ENCODE peak calls at places on chromosomes 4 and X, in ten cellular contexts. One of them, this sample, is unnamed. For H3K9me3, the result is how much of the 10 kb centered on the place peaks cover.

GRCh38 chrX:2385224-2385623 is 115.6 kb downstream of the DHRSX start:
- DNase-seq in A673: no peak
- DNase-seq in left ventricle myocardium inferior: no peak
- DNase-seq in neural progenitor cell: no peak
- DNase-seq in K562: no peak
- DNase-seq in SJSA1: peak
- DNase-seq in CD4-positive, alpha-beta T cell: no peak
- DNase-seq in CD8-positive, alpha-beta memory T cell: no peak
- DNase-seq in OCI-LY7: no peak
- DNase-seq in endodermal cell: no peak
- DNase-seq in this sample: peak

GRCh38 chrX:2550288-2551020 is 49.7 kb upstream of the DHRSX start:
- DNase-seq in OCI-LY7: no peak
- DNase-seq in A673: no peak
- DNase-seq in CD4-positive, alpha-beta T cell: no peak
- DNase-seq in CD8-positive, alpha-beta memory T cell: no peak
- DNase-seq in SJSA1: no peak
- DNase-seq in endodermal cell: no peak
- DNase-seq in neural progenitor cell: no peak
- DNase-seq in left ventricle myocardium inferior: no peak
- DNase-seq in K562: no peak
- DNase-seq in this sample: no peak

GRCh38 chr4:2570551-2571222 is 34.2 kb downstream of the FAM193A start:
- DNase-seq in left ventricle myocardium inferior: peak
- DNase-seq in K562: no peak
- DNase-seq in OCI-LY7: no peak
- DNase-seq in SJSA1: no peak
- DNase-seq in neural progenitor cell: no peak
- DNase-seq in CD8-positive, alpha-beta memory T cell: peak
- DNase-seq in endodermal cell: no peak
- DNase-seq in A673: no peak
- DNase-seq in CD4-positive, alpha-beta T cell: peak
- DNase-seq in this sample: no peak

GRCh38 chrX:104351173-104351769 is 96.5 kb upstream of the ESX1 start:
- DNase-seq in endodermal cell: no peak
- DNase-seq in neural progenitor cell: no peak
- DNase-seq in A673: peak
- DNase-seq in K562: no peak
- DNase-seq in CD8-positive, alpha-beta memory T cell: no peak
- DNase-seq in OCI-LY7: no peak
- DNase-seq in SJSA1: no peak
- DNase-seq in CD4-positive, alpha-beta T cell: no peak
- DNase-seq in left ventricle myocardium inferior: no peak
- DNase-seq in this sample: no peak

GRCh38 chr4:130576218-130576617 is 1480.3 kb downstream of the C4orf33 start:
- DNase-seq in K562: no peak
- DNase-seq in SJSA1: no peak
- DNase-seq in OCI-LY7: no peak
- DNase-seq in A673: peak
- DNase-seq in CD8-positive, alpha-beta memory T cell: no peak
- DNase-seq in neural progenitor cell: peak
- DNase-seq in left ventricle myocardium inferior: no peak
- DNase-seq in CD4-positive, alpha-beta T cell: no peak
- DNase-seq in endodermal cell: no peak
- DNase-seq in this sample: no peak

GRCh38 chrX:126137899-126138298 is 28.2 kb downstream of the DCAF12L2 start:
- DNase-seq in CD8-positive, alpha-beta memory T cell: no peak
- DNase-seq in CD4-positive, alpha-beta T cell: no peak
- DNase-seq in K562: no peak
- DNase-seq in OCI-LY7: peak
- DNase-seq in endodermal cell: peak
- DNase-seq in SJSA1: no peak
- DNase-seq in left ventricle myocardium inferior: no peak
- DNase-seq in neural progenitor cell: peak
- DNase-seq in A673: peak
- DNase-seq in this sample: no peak

GRCh38 chr4:3671571-3672464 is 94.4 kb upstream of the ADRA2C start:
- DNase-seq in neural progenitor cell: no peak
- DNase-seq in OCI-LY7: no peak
- DNase-seq in CD8-positive, alpha-beta memory T cell: peak
- DNase-seq in SJSA1: peak
- DNase-seq in A673: no peak
- DNase-seq in CD4-positive, alpha-beta T cell: no peak
- DNase-seq in endodermal cell: no peak
- DNase-seq in K562: no peak
- DNase-seq in left ventricle myocardium inferior: no peak
- DNase-seq in this sample: no peak

GRCh38 chr4:184596617-184597185 is 52.5 kb downstream of the CASP3 start:
- DNase-seq in OCI-LY7: no peak
- DNase-seq in left ventricle myocardium inferior: no peak
- DNase-seq in endodermal cell: no peak
- DNase-seq in SJSA1: no peak
- DNase-seq in K562: peak
- DNase-seq in A673: no peak
- DNase-seq in CD8-positive, alpha-beta memory T cell: no peak
- DNase-seq in neural progenitor cell: no peak
- DNase-seq in CD4-positive, alpha-beta T cell: no peak
- DNase-seq in this sample: no peak

GRCh38 chr4:110188113-110188512 is 10.3 kb downstream of the ELOVL6 start:
- DNase-seq in SJSA1: no peak
- DNase-seq in CD8-positive, alpha-beta memory T cell: no peak
- DNase-seq in OCI-LY7: no peak
- DNase-seq in CD4-positive, alpha-beta T cell: no peak
- DNase-seq in neural progenitor cell: no peak
- DNase-seq in A673: no peak
- DNase-seq in left ventricle myocardium inferior: no peak
- DNase-seq in K562: no peak
- DNase-seq in endodermal cell: no peak
- DNase-seq in this sample: no peak

GRCh38 chrX:113412106-113412505 is 571.5 kb upstream of the AMOT start:
- DNase-seq in OCI-LY7: no peak
- DNase-seq in left ventricle myocardium inferior: no peak
- DNase-seq in CD8-positive, alpha-beta memory T cell: no peak
- DNase-seq in A673: no peak
- DNase-seq in K562: no peak
- DNase-seq in CD4-positive, alpha-beta T cell: no peak
- DNase-seq in neural progenitor cell: no peak
- DNase-seq in SJSA1: no peak
- DNase-seq in endodermal cell: no peak
- DNase-seq in this sample: no peak

GRCh38 chr4:83613994-83614393 is 78.1 kb downstream of the GPAT3 start:
- DNase-seq in CD4-positive, alpha-beta T cell: no peak
- DNase-seq in CD8-positive, alpha-beta memory T cell: no peak
- DNase-seq in A673: no peak
- DNase-seq in left ventricle myocardium inferior: no peak
- DNase-seq in SJSA1: no peak
- DNase-seq in neural progenitor cell: no peak
- DNase-seq in K562: no peak
- DNase-seq in OCI-LY7: no peak
- DNase-seq in endodermal cell: no peak
- DNase-seq in this sample: no peak

GRCh38 chr4:83618991-83619390 is 83.1 kb downstream of the GPAT3 start:
- DNase-seq in neural progenitor cell: no peak
- DNase-seq in K562: no peak
- DNase-seq in CD8-positive, alpha-beta memory T cell: no peak
- DNase-seq in OCI-LY7: no peak
- DNase-seq in SJSA1: peak
- DNase-seq in endodermal cell: no peak
- DNase-seq in CD4-positive, alpha-beta T cell: no peak
- DNase-seq in A673: no peak
- DNase-seq in left ventricle myocardium inferior: no peak
- DNase-seq in this sample: no peak

GRCh38 chr4:83618431-83618830 is 82.5 kb downstream of the GPAT3 start:
- DNase-seq in CD8-positive, alpha-beta memory T cell: no peak
- DNase-seq in A673: no peak
- DNase-seq in neural progenitor cell: no peak
- DNase-seq in CD4-positive, alpha-beta T cell: no peak
- DNase-seq in left ventricle myocardium inferior: peak
- DNase-seq in K562: peak
- DNase-seq in SJSA1: no peak
- DNase-seq in endodermal cell: no peak
- DNase-seq in OCI-LY7: no peak
- DNase-seq in this sample: peak

GRCh38 chr4:83616252-83616651 is 80.3 kb downstream of the GPAT3 start:
- DNase-seq in K562: no peak
- DNase-seq in neural progenitor cell: no peak
- DNase-seq in CD8-positive, alpha-beta memory T cell: no peak
- DNase-seq in A673: no peak
- DNase-seq in endodermal cell: no peak
- DNase-seq in left ventricle myocardium inferior: no peak
- DNase-seq in SJSA1: no peak
- DNase-seq in CD4-positive, alpha-beta T cell: no peak
- DNase-seq in OCI-LY7: no peak
- DNase-seq in this sample: no peak

GRCh38 chr4:83617371-83618021 is 81.6 kb downstream of the GPAT3 start:
- DNase-seq in CD4-positive, alpha-beta T cell: no peak
- DNase-seq in neural progenitor cell: no peak
- DNase-seq in endodermal cell: no peak
- DNase-seq in SJSA1: no peak
- DNase-seq in CD8-positive, alpha-beta memory T cell: no peak
- DNase-seq in A673: no peak
- DNase-seq in OCI-LY7: no peak
- DNase-seq in left ventricle myocardium inferior: no peak
- DNase-seq in K562: no peak
- DNase-seq in this sample: no peak
- H3K9me3 ChIP-seq in CD4-positive, alpha-beta T cell: under half
- H3K9me3 ChIP-seq in neural progenitor cell: under half
- H3K9me3 ChIP-seq in endodermal cell: under half
- H3K9me3 ChIP-seq in SJSA1: under half
- H3K9me3 ChIP-seq in CD8-positive, alpha-beta memory T cell: under half
- H3K9me3 ChIP-seq in A673: under half
- H3K9me3 ChIP-seq in OCI-LY7: under half
- H3K9me3 ChIP-seq in left ventricle myocardium inferior: under half
- H3K9me3 ChIP-seq in K562: under half
- H3K9me3 ChIP-seq in this sample: under half

DNA sequence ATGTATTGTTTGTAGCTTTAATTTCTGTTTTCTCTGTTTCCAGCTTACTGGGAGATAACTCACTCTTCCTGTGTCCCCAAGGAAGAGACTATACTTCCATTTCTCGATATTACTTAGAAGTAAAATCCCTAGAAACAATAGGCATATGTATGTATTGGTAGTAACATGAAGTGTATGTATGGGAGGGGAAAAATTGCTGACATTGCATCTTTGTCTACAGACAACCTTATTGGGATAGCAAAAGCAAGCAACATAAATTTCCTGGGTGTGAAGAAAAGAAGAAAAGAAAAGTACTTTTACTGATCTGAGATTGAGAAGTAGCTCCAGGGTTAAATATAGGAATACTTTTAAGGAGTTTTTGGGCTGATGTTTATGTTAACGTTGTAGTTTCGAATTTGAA is 15.4 kb downstream of the AP1AR start:
- DNase-seq in A673: no peak
- DNase-seq in left ventricle myocardium inferior: no peak
- DNase-seq in neural progenitor cell: no peak
- DNase-seq in CD8-positive, alpha-beta memory T cell: no peak
- DNase-seq in K562: no peak
- DNase-seq in SJSA1: no peak
- DNase-seq in CD4-positive, alpha-beta T cell: no peak
- DNase-seq in endodermal cell: no peak
- DNase-seq in OCI-LY7: no peak
- DNase-seq in this sample: no peak
- H3K9me3 ChIP-seq in A673: under half
- H3K9me3 ChIP-seq in left ventricle myocardium inferior: under half
- H3K9me3 ChIP-seq in neural progenitor cell: under half
- H3K9me3 ChIP-seq in CD8-positive, alpha-beta memory T cell: under half
- H3K9me3 ChIP-seq in K562: under half
- H3K9me3 ChIP-seq in SJSA1: under half
- H3K9me3 ChIP-seq in CD4-positive, alpha-beta T cell: under half
- H3K9me3 ChIP-seq in endodermal cell: under half
- H3K9me3 ChIP-seq in OCI-LY7: under half
- H3K9me3 ChIP-seq in this sample: under half

GRCh38 chrX:143757375-143757774 is 36.8 kb upstream of the SPANXN2 start:
- DNase-seq in K562: no peak
- DNase-seq in neural progenitor cell: peak
- DNase-seq in OCI-LY7: no peak
- DNase-seq in CD4-positive, alpha-beta T cell: no peak
- DNase-seq in endodermal cell: peak
- DNase-seq in A673: no peak
- DNase-seq in left ventricle myocardium inferior: no peak
- DNase-seq in SJSA1: no peak
- DNase-seq in CD8-positive, alpha-beta memory T cell: no peak
- DNase-seq in this sample: no peak

GRCh38 chrX:143754183-143754582 is 33.6 kb upstream of the SPANXN2 start:
- DNase-seq in SJSA1: no peak
- DNase-seq in K562: no peak
- DNase-seq in A673: no peak
- DNase-seq in CD8-positive, alpha-beta memory T cell: no peak
- DNase-seq in CD4-positive, alpha-beta T cell: no peak
- DNase-seq in neural progenitor cell: no peak
- DNase-seq in left ventricle myocardium inferior: no peak
- DNase-seq in OCI-LY7: no peak
- DNase-seq in endodermal cell: no peak
- DNase-seq in this sample: no peak

DNA sequence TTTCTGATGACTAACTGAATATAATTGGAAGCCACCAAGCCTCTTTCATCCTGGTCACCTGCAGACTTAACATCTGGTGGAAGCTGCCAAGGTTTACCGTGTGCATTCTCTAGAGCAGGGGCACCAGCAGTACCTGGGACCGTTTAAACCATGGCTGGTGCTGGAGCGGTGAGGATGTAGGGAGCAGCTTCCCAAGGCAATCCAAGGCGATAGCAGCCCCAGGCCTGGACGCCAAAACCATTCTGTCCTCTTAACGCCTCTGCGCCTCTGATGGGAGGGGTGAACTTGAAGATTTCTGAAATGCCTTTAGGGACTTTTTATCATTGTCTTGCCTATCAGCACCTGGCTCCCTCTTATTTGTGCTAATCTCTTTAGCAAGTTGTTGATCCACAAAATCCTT is 37.3 kb upstream of the SPANXN2 start:
- DNase-seq in A673: no peak
- DNase-seq in CD4-positive, alpha-beta T cell: no peak
- DNase-seq in left ventricle myocardium inferior: no peak
- DNase-seq in K562: no peak
- DNase-seq in SJSA1: no peak
- DNase-seq in neural progenitor cell: no peak
- DNase-seq in CD8-positive, alpha-beta memory T cell: no peak
- DNase-seq in endodermal cell: peak
- DNase-seq in OCI-LY7: no peak
- DNase-seq in this sample: no peak
- H3K9me3 ChIP-seq in A673: under half
- H3K9me3 ChIP-seq in CD4-positive, alpha-beta T cell: under half
- H3K9me3 ChIP-seq in left ventricle myocardium inferior: under half
- H3K9me3 ChIP-seq in K562: under half
- H3K9me3 ChIP-seq in SJSA1: under half
- H3K9me3 ChIP-seq in neural progenitor cell: under half
- H3K9me3 ChIP-seq in CD8-positive, alpha-beta memory T cell: under half
- H3K9me3 ChIP-seq in endodermal cell: under half
- H3K9me3 ChIP-seq in OCI-LY7: under half
- H3K9me3 ChIP-seq in this sample: under half

DNA sequence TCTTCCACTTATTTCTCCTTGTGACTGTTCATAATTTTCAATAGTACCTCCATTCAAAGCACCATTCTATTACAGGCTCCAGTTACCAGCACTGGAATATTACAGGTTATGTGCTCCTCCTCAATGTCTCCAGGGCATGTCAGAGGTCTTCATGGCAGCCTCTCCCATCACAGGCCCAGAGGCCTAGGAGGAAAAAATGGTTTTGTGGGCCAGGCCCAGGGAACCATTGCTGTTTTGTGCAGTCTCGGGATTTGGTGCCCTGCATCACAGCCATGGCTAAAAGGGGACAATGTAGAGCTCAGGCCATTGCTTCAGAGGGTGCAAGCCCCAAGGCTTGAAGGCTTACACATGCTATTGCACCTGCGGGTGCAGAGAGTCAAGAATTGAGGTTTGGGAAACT is 7.2 kb upstream of the PNMA3 start:
- DNase-seq in K562: no peak
- DNase-seq in A673: no peak
- DNase-seq in SJSA1: no peak
- DNase-seq in CD4-positive, alpha-beta T cell: no peak
- DNase-seq in OCI-LY7: no peak
- DNase-seq in CD8-positive, alpha-beta memory T cell: no peak
- DNase-seq in neural progenitor cell: no peak
- DNase-seq in left ventricle myocardium inferior: no peak
- DNase-seq in endodermal cell: no peak
- DNase-seq in this sample: no peak
- H3K9me3 ChIP-seq in K562: under half
- H3K9me3 ChIP-seq in A673: under half
- H3K9me3 ChIP-seq in SJSA1: under half
- H3K9me3 ChIP-seq in CD4-positive, alpha-beta T cell: under half
- H3K9me3 ChIP-seq in OCI-LY7: under half
- H3K9me3 ChIP-seq in CD8-positive, alpha-beta memory T cell: under half
- H3K9me3 ChIP-seq in neural progenitor cell: under half
- H3K9me3 ChIP-seq in left ventricle myocardium inferior: under half
- H3K9me3 ChIP-seq in endodermal cell: under half
- H3K9me3 ChIP-seq in this sample: under half